ENCODE peak calls at places on chromosomes 12 and 14, in seven cellular contexts. M is NCI-H2081; L is naive thymus-derived CD8-positive, alpha-beta T cell; N is anterior cingulate cortex; J is GM13977; Z is stimulated activated CD8-positive, alpha-beta memory T cell treated with anti-CD3 and anti-CD28 coated beads, Interleukin-12 subunit alpha, Interleukin-12 subunit beta, amount 100 ng/mL, for 1 hour; U is brain microvascular endothelial cell. Y is an unnamed sample.

GRCh38 chr12:6212086-6212485 is 11.9 kb downstream of the CD9 start:
- DNase-seq in M (no peak), L (no peak), N (no peak), J (no peak), Z (no peak), U (no peak), Y (no peak)

GRCh38 chr12:122116707-122117535 is 38.4 kb downstream of the MLXIP start:
- DNase-seq in M (no peak), L (no peak), N (peak; percentile 62), J (no peak), Z (no peak), U (no peak), Y (no peak)

GRCh38 chr12:7869137-7869536 is 3.6 kb downstream of the SLC2A14 start:
- DNase-seq in M (no peak), L (no peak), N (no peak), J (no peak), Z (no peak), U (no peak), Y (no peak)

GRCh38 chr12:130222519-130223255 is 60.4 kb downstream of the FZD10 start:
- DNase-seq in M (no peak), L (no peak), N (no peak), J (no peak), Z (no peak), U (no peak), Y (no peak)

GRCh38 chr12:108442077-108442476 is 73.0 kb upstream of the FICD start:
- DNase-seq in M (no peak), L (no peak), N (no peak), J (no peak), Z (no peak), U (no peak), Y (no peak)

GRCh38 chr14:99682809-99683618 is 1.1 kb upstream of the CYP46A1 start:
- DNase-seq in M (peak; percentile 71), L (peak; percentile 77), N (peak; percentile 74), J (peak; percentile 87), Z (peak; percentile 67), U (peak; percentile 61), Y (peak; percentile 64)

GRCh38 chr14:22095845-22096510 is 422.4 kb upstream of the OR4E1 start:
- DNase-seq in M (no peak), L (peak; percentile 16), N (no peak), J (no peak), Z (no peak), U (no peak), Y (no peak)

GRCh38 chr14:52918486-52918885 is 32.4 kb downstream of the FERMT2 start:
- DNase-seq in M (no peak), L (peak; percentile 10), N (no peak), J (peak; percentile 65), Z (peak; percentile 2), U (peak; percentile 66), Y (peak; percentile 29)

GRCh38 chr12:124347805-124348658 is 53.1 kb downstream of the RFLNA start:
- DNase-seq in M (no peak), L (peak; percentile 6), N (no peak), J (no peak), Z (peak; percentile 10), U (no peak), Y (no peak)

GRCh38 chr14:68384335-68384734 is 408.5 kb downstream of the ZFP36L1 start:
- DNase-seq in M (no peak), L (no peak), N (no peak), J (no peak), Z (no peak), U (no peak), Y (no peak)

GRCh38 chr12:91226951-91227350 is 44.3 kb upstream of the DCN start:
- DNase-seq in M (no peak), L (no peak), N (no peak), J (no peak), Z (no peak), U (no peak), Y (no peak)

GRCh38 chr14:59085207-59085739 is 103.2 kb upstream of the DAAM1 start:
- DNase-seq in M (no peak), L (no peak), N (no peak), J (no peak), Z (no peak), U (no peak), Y (no peak)

GRCh38 chr12:50924439-50925341 is 27.7 kb upstream of the HIGD1C start:
- DNase-seq in M (peak; percentile 85), L (peak; percentile 43), N (peak; percentile 64), J (peak; percentile 65), Z (no peak), U (peak; percentile 80), Y (peak; percentile 38)

GRCh38 chr14:80714489-80714888 is 227.0 kb downstream of the CEP128 start:
- DNase-seq in M (no peak), L (no peak), N (no peak), J (no peak), Z (no peak), U (no peak), Y (no peak)

GRCh38 chr12:116612436-116612835 is 53.3 kb downstream of the MAP1LC3B2 start:
- DNase-seq in M (no peak), L (no peak), N (no peak), J (no peak), Z (no peak), U (no peak), Y (no peak)

GRCh38 chr12:65800928-65801327 is 23.4 kb upstream of the HMGA2 start:
- DNase-seq in M (no peak), L (no peak), N (no peak), J (no peak), Z (no peak), U (no peak), Y (no peak)

GRCh38 chr12:15706010-15706676 is 83.0 kb downstream of the EPS8 start:
- DNase-seq in M (no peak), L (no peak), N (no peak), J (no peak), Z (no peak), U (no peak), Y (no peak)

GRCh38 chr14:65949711-65950516 is 536.3 kb upstream of the CCDC196 start:
- DNase-seq in M (no peak), L (no peak), N (no peak), J (peak; percentile 34), Z (no peak), U (peak; percentile 17), Y (peak; percentile 11)

GRCh38 chr12:53737951-53738833 is 10.9 kb upstream of the CALCOCO1 start:
- DNase-seq in M (no peak), L (peak; percentile 59), N (no peak), J (no peak), Z (peak; percentile 15), U (no peak), Y (no peak)

GRCh38 chr12:102781117-102781516 is 135.9 kb downstream of the PAH start:
- DNase-seq in M (no peak), L (no peak), N (no peak), J (no peak), Z (no peak), U (no peak), Y (no peak)

GRCh38 chr12:39240144-39240486 is 202.8 kb downstream of the KIF21A start:
- DNase-seq in M (no peak), L (no peak), N (no peak), J (no peak), Z (no peak), U (no peak), Y (no peak)

GRCh38 chr12:29709641-29710040 is 74.1 kb downstream of the TMTC1 start:
- DNase-seq in M (no peak), L (no peak), N (no peak), J (no peak), Z (no peak), U (no peak), Y (no peak)